ENCODE peak calls at places on chromosomes 4 and X, in four cellular contexts. One of them, this sample, is unnamed.

GRCh38 chrX:112614640-112615039 is 65.1 kb downstream of the LHFPL1 start:
- DNase-seq in MM.1S: no peak
- DNase-seq in cardiac muscle cell: no peak
- DNase-seq in PC-3: no peak
- DNase-seq in this sample: peak

GRCh38 chr4:3466691-3467600 is 3.8 kb downstream of the DOK7 start:
- DNase-seq in PC-3: no peak
- DNase-seq in cardiac muscle cell: no peak
- DNase-seq in MM.1S: no peak
- DNase-seq in this sample: no peak

GRCh38 chrX:30762754-30763153 is 109.5 kb downstream of the GK start:
- DNase-seq in cardiac muscle cell: no peak
- DNase-seq in PC-3: no peak
- DNase-seq in MM.1S: no peak
- DNase-seq in this sample: no peak

GRCh38 chr4:186919340-186919739 is 195.7 kb upstream of the FAT1 start:
- DNase-seq in MM.1S: no peak
- DNase-seq in PC-3: no peak
- DNase-seq in cardiac muscle cell: no peak
- DNase-seq in this sample: no peak

GRCh38 chrX:2497961-2498780 is 2.6 kb downstream of the DHRSX start:
- DNase-seq in PC-3: no peak
- DNase-seq in cardiac muscle cell: peak
- DNase-seq in MM.1S: no peak
- DNase-seq in this sample: no peak

GRCh38 chrX:3046253-3046909 is 5.1 kb downstream of the ARSF start:
- DNase-seq in MM.1S: peak
- DNase-seq in PC-3: no peak
- DNase-seq in cardiac muscle cell: no peak
- DNase-seq in this sample: no peak

GRCh38 chrX:40402771-40403533 is 177.8 kb upstream of the ATP6AP2 start:
- DNase-seq in cardiac muscle cell: no peak
- DNase-seq in MM.1S: no peak
- DNase-seq in PC-3: peak
- DNase-seq in this sample: peak

GRCh38 chrX:14095702-14096101 is 66.0 kb upstream of the GEMIN8 start:
- DNase-seq in cardiac muscle cell: peak
- DNase-seq in PC-3: peak
- DNase-seq in MM.1S: peak
- DNase-seq in this sample: peak

GRCh38 chr4:128225148-128225547 is 62.5 kb downstream of the PGRMC2 start:
- DNase-seq in cardiac muscle cell: peak
- DNase-seq in MM.1S: no peak
- DNase-seq in PC-3: peak
- DNase-seq in this sample: no peak

GRCh38 chr4:41476310-41476709 is 61.6 kb upstream of the LIMCH1 start:
- DNase-seq in cardiac muscle cell: no peak
- DNase-seq in PC-3: no peak
- DNase-seq in MM.1S: no peak
- DNase-seq in this sample: no peak

GRCh38 chr4:25867781-25868180 is 5.0 kb upstream of the SEL1L3 start:
- DNase-seq in cardiac muscle cell: no peak
- DNase-seq in MM.1S: no peak
- DNase-seq in PC-3: no peak
- DNase-seq in this sample: no peak

GRCh38 chrX:56729152-56729557 is at the start of gene NBDY:
- DNase-seq in PC-3: peak
- DNase-seq in MM.1S: peak
- DNase-seq in cardiac muscle cell: peak
- DNase-seq in this sample: no peak

GRCh38 chr4:144338148-144338547 is 197.6 kb upstream of the GYPA start:
- DNase-seq in cardiac muscle cell: no peak
- DNase-seq in MM.1S: peak
- DNase-seq in PC-3: no peak
- DNase-seq in this sample: no peak

GRCh38 chr4:172688536-172688935 is 480.1 kb upstream of the GALNT7 start:
- DNase-seq in PC-3: peak
- DNase-seq in MM.1S: no peak
- DNase-seq in cardiac muscle cell: no peak
- DNase-seq in this sample: no peak

GRCh38 chrX:30865612-30866011 is 23.4 kb downstream of the TAB3 start:
- DNase-seq in cardiac muscle cell: no peak
- DNase-seq in MM.1S: no peak
- DNase-seq in PC-3: no peak
- DNase-seq in this sample: no peak

GRCh38 chrX:74535211-74535621 is 79.2 kb downstream of the RLIM start:
- DNase-seq in cardiac muscle cell: peak
- DNase-seq in MM.1S: peak
- DNase-seq in PC-3: peak
- DNase-seq in this sample: no peak

GRCh38 chrX:44175455-44175854 is 168.0 kb downstream of the EFHC2 start:
- DNase-seq in PC-3: no peak
- DNase-seq in MM.1S: no peak
- DNase-seq in cardiac muscle cell: no peak
- DNase-seq in this sample: no peak

GRCh38 chr4:83110222-83110945 is 4.1 kb downstream of the PLAC8 start:
- DNase-seq in MM.1S: peak
- DNase-seq in cardiac muscle cell: peak
- DNase-seq in PC-3: peak
- DNase-seq in this sample: no peak

GRCh38 chrX:48083212-48083611 is 11.8 kb upstream of the ZNF630 start:
- DNase-seq in cardiac muscle cell: peak
- DNase-seq in MM.1S: peak
- DNase-seq in PC-3: peak
- DNase-seq in this sample: no peak

GRCh38 chr4:154822775-154823174 is 41.7 kb downstream of the RBM46 start:
- DNase-seq in MM.1S: no peak
- DNase-seq in cardiac muscle cell: no peak
- DNase-seq in PC-3: peak
- DNase-seq in this sample: no peak

GRCh38 chr4:169314906-169315305 is 44.1 kb upstream of the SH3RF1 start:
- DNase-seq in PC-3: peak
- DNase-seq in MM.1S: no peak
- DNase-seq in cardiac muscle cell: peak
- DNase-seq in this sample: peak

GRCh38 chrX:65750674-65751469 is 83.4 kb downstream of the MSN start:
- DNase-seq in MM.1S: peak
- DNase-seq in cardiac muscle cell: no peak
- DNase-seq in PC-3: no peak
- DNase-seq in this sample: no peak

GRCh38 chr4:39976945-39977488 is 694 bp downstream of the PDS5A start:
- DNase-seq in PC-3: no peak
- DNase-seq in cardiac muscle cell: peak
- DNase-seq in MM.1S: peak
- DNase-seq in this sample: no peak

GRCh38 chr4:78720994-78721677 is 55.0 kb upstream of the BMP2K start:
- DNase-seq in PC-3: no peak
- DNase-seq in MM.1S: peak
- DNase-seq in cardiac muscle cell: no peak
- DNase-seq in this sample: no peak

GRCh38 chr4:125547842-125548241 is 233.1 kb downstream of the FAT4 start:
- DNase-seq in PC-3: no peak
- DNase-seq in MM.1S: no peak
- DNase-seq in cardiac muscle cell: no peak
- DNase-seq in this sample: no peak

GRCh38 chrX:70444326-70445196 is at the start of gene DLG3:
- DNase-seq in PC-3: peak
- DNase-seq in MM.1S: no peak
- DNase-seq in cardiac muscle cell: peak
- DNase-seq in this sample: no peak

GRCh38 chr4:139901516-139902327 is 236.1 kb downstream of the MGST2 start:
- DNase-seq in cardiac muscle cell: no peak
- DNase-seq in PC-3: peak
- DNase-seq in MM.1S: no peak
- DNase-seq in this sample: no peak

GRCh38 chr4:169117591-169118081 is 107.6 kb upstream of the CBR4 start:
- DNase-seq in PC-3: no peak
- DNase-seq in cardiac muscle cell: no peak
- DNase-seq in MM.1S: no peak
- DNase-seq in this sample: no peak

GRCh38 chrX:101287402-101287801 is 3.7 kb downstream of the TAF7L start:
- DNase-seq in cardiac muscle cell: peak
- DNase-seq in MM.1S: peak
- DNase-seq in PC-3: peak
- DNase-seq in this sample: peak

GRCh38 chr4:40254961-40255721 is 58.3 kb downstream of the RHOH start:
- DNase-seq in PC-3: peak
- DNase-seq in cardiac muscle cell: no peak
- DNase-seq in MM.1S: no peak
- DNase-seq in this sample: peak

GRCh38 chr4:185307136-185307950 is 88.4 kb downstream of the LRP2BP start:
- DNase-seq in cardiac muscle cell: no peak
- DNase-seq in MM.1S: peak
- DNase-seq in PC-3: peak
- DNase-seq in this sample: peak

GRCh38 chrX:118437283-118437682 is 58.3 kb upstream of the DOCK11 start:
- DNase-seq in PC-3: no peak
- DNase-seq in MM.1S: peak
- DNase-seq in cardiac muscle cell: no peak
- DNase-seq in this sample: no peak

GRCh38 chrX:15405846-15406245 is 21.6 kb upstream of the VEGFD start:
- DNase-seq in cardiac muscle cell: no peak
- DNase-seq in MM.1S: no peak
- DNase-seq in PC-3: no peak
- DNase-seq in this sample: no peak

GRCh38 chr4:105145913-105146285 is 777 bp upstream of the TET2 start:
- DNase-seq in cardiac muscle cell: peak
- DNase-seq in MM.1S: no peak
- DNase-seq in PC-3: no peak
- DNase-seq in this sample: no peak

GRCh38 chrX:10617186-10617963 is 3.0 kb downstream of the MID1 start:
- DNase-seq in cardiac muscle cell: no peak
- DNase-seq in MM.1S: no peak
- DNase-seq in PC-3: peak
- DNase-seq in this sample: no peak
- H3K4me3 ChIP-seq in cardiac muscle cell: peak
- H3K4me3 ChIP-seq in MM.1S: no peak
- H3K4me3 ChIP-seq in PC-3: peak
- H3K4me3 ChIP-seq in this sample: peak

DNA sequence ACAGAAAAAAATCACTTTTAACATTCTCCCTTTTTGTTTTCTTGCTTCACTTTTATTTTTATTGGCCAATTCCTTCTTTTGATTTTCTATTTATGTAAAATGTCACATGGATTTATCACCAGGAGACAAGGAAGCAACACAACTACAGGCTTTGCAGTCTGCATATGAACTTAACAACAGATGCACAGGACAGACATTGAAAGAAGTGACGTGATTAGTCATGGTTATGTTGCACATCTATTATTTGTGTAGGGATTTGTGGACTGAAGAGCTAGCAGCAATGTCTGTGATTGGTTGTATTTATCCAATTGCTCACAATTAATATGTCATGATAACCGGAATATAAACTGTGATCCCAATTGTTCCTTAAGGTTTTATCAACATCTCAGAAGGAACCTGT is 147.8 kb upstream of the KLF3 start:
- DNase-seq in cardiac muscle cell: no peak
- DNase-seq in PC-3: no peak
- DNase-seq in MM.1S: no peak
- DNase-seq in this sample: no peak
- TF ChIP-seq CTCF in cardiac muscle cell: no peak
- TF ChIP-seq CTCF in PC-3: no peak
- TF ChIP-seq CTCF in MM.1S: no peak
- TF ChIP-seq CTCF in this sample: no peak

GRCh38 chr4:7936963-7937362 is 2.7 kb downstream of the AFAP1 start:
- DNase-seq in MM.1S: no peak
- DNase-seq in PC-3: no peak
- DNase-seq in cardiac muscle cell: no peak
- DNase-seq in this sample: no peak
- H3K4me3 ChIP-seq in MM.1S: no peak
- H3K4me3 ChIP-seq in PC-3: peak
- H3K4me3 ChIP-seq in cardiac muscle cell: no peak
- H3K4me3 ChIP-seq in this sample: no peak

DNA sequence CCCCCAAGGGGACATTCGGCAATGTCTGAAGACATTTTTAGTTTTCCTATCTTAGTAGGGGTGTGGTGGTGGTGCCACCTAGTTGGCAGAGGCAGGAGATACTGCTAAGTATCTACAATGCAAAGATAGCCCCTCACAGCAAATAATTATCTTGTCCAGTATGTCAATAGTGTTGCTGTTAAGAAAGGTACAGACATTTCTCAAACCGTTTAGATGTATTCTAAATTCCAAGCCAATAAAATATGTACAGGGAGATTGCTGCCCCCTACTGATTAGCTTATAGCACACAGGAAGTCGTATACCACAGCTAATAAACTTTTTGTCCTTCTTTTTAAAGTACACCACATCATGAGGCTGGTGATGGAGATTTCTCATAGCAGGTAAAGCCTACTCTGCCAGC is 260.5 kb downstream of the TMA16 start:
- DNase-seq in PC-3: peak
- DNase-seq in MM.1S: peak
- DNase-seq in cardiac muscle cell: no peak
- DNase-seq in this sample: no peak
- TF ChIP-seq CTCF in PC-3: peak
- TF ChIP-seq CTCF in MM.1S: peak
- TF ChIP-seq CTCF in cardiac muscle cell: no peak
- TF ChIP-seq CTCF in this sample: peak

DNA sequence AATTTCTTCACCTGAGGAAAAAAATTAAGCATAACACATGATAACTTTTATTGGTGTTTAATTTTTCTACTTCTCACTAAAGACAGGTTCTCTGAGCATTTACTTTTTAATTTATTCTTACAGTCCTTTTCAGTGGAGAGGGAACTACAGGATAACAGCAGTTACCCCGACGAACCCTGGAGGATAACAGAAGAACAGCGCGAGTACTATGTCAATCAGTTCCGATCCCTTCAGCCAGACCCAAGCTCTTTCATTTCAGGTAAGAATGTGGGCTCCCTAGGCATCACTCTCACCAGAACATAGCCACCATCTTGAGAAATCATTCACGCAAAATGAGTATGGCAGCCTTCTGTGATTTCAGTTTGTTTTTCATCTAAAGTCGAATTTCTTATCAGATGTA is 100.8 kb downstream of the REPS2 start:
- DNase-seq in cardiac muscle cell: no peak
- DNase-seq in PC-3: no peak
- DNase-seq in MM.1S: no peak
- DNase-seq in this sample: no peak
- H3K4me3 ChIP-seq in cardiac muscle cell: no peak
- H3K4me3 ChIP-seq in PC-3: no peak
- H3K4me3 ChIP-seq in MM.1S: no peak
- H3K4me3 ChIP-seq in this sample: no peak

DNA sequence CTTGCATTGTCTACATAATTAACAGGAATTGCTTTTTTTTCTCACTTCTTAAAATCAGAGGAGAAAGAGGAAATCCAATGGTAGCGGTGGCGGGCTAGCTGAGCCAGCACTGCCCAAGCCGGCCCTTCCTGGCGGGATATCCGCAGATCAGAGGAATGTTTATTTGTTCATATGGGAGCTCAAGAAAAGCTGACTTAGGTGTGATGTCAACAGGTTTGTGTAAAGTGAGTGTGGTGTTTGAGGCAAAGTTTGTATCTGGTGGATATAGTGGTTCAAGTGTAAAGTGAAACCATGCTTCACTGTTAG is 466 bp upstream of the SLC39A8 start:
- DNase-seq in MM.1S: peak
- DNase-seq in PC-3: no peak
- DNase-seq in cardiac muscle cell: no peak
- DNase-seq in this sample: no peak
- TF ChIP-seq CTCF in MM.1S: no peak
- TF ChIP-seq CTCF in PC-3: peak
- TF ChIP-seq CTCF in cardiac muscle cell: no peak
- TF ChIP-seq CTCF in this sample: no peak

This sample was measured in kidney epithelial cell.